ENCODE peak calls at places on chromosomes 6 and 20, in ten cellular contexts. C is heart right ventricle, G is activated B cell treated with CpG ODN at 0.5 μM for 24 hours, I is IMR-90, Y is right lobe of liver, J is GM12865, Q is HFF-Myc, L is body of pancreas, Z is neural crest cell, D is mammary epithelial cell. B is an unnamed sample.

GRCh38 chr20:50052550-50052949 is 60.4 kb downstream of the UBE2V1 start:
- DNase-seq in C (no peak), G (no peak), I (no peak), Y (no peak), J (no peak), Q (no peak), L (no peak), Z (no peak), D (no peak), B (no peak)

GRCh38 chr20:43953919-43954617 is 39.4 kb downstream of the TOX2 start:
- DNase-seq in C (no peak), G (no peak), I (peak), Y (no peak), J (peak), Q (no peak), L (no peak), Z (no peak), D (no peak), B (no peak)

GRCh38 chr6:4637691-4638433 is 138.3 kb upstream of the CDYL start:
- DNase-seq in C (no peak), G (no peak), I (peak), Y (no peak), J (peak), Q (no peak), L (no peak), Z (no peak), D (peak), B (no peak)

GRCh38 chr6:87494761-87495422 is 22.1 kb downstream of the SLC35A1 start:
- DNase-seq in C (no peak), G (no peak), I (no peak), Y (no peak), J (no peak), Q (no peak), L (no peak), Z (no peak), D (no peak), B (no peak)

GRCh38 chr20:9128586-9128985 is 59.7 kb downstream of the PLCB4 start:
- DNase-seq in C (no peak), G (no peak), I (no peak), Y (no peak), J (no peak), Q (no peak), L (no peak), Z (no peak), D (no peak), B (no peak)

GRCh38 chr20:31751126-31751525 is 12.0 kb downstream of the TPX2 start:
- DNase-seq in C (no peak), G (no peak), I (peak), Y (no peak), J (no peak), Q (no peak), L (no peak), Z (no peak), D (no peak), B (no peak)

GRCh38 chr6:69578366-69578890 is 218.4 kb downstream of the LMBRD1 start:
- DNase-seq in C (no peak), G (no peak), I (no peak), Y (no peak), J (no peak), Q (no peak), L (no peak), Z (no peak), D (no peak), B (no peak)

GRCh38 chr20:63926298-63926697 is 29.9 kb downstream of the UCKL1 start:
- DNase-seq in C (no peak), G (no peak), I (no peak), Y (no peak), J (no peak), Q (no peak), L (no peak), Z (no peak), D (no peak), B (no peak)

GRCh38 chr6:26420607-26421235 is 18.6 kb downstream of the BTN3A1 start:
- DNase-seq in C (peak), G (no peak), I (peak), Y (no peak), J (peak), Q (no peak), L (peak), Z (peak), D (peak), B (no peak)

GRCh38 chr20:38581013-38581412 is at the start of gene ADIG:
- DNase-seq in C (peak), G (no peak), I (no peak), Y (no peak), J (no peak), Q (no peak), L (peak), Z (no peak), D (peak), B (no peak)

GRCh38 chr6:163759542-163759941 is 345.0 kb downstream of the QKI start:
- DNase-seq in C (no peak), G (no peak), I (peak), Y (no peak), J (no peak), Q (no peak), L (no peak), Z (no peak), D (no peak), B (no peak)

GRCh38 chr6:116286773-116287358 is 7.1 kb upstream of the TSPYL1 start:
- DNase-seq in C (no peak), G (no peak), I (peak), Y (no peak), J (no peak), Q (no peak), L (no peak), Z (no peak), D (no peak), B (no peak)

GRCh38 chr20:59013959-59014608 is 5.1 kb upstream of the TUBB1 start:
- DNase-seq in C (no peak), G (no peak), I (peak), Y (no peak), J (no peak), Q (no peak), L (no peak), Z (no peak), D (no peak), B (peak)

GRCh38 chr20:37354210-37355195 is 8.6 kb downstream of the SRC start:
- DNase-seq in C (no peak), G (no peak), I (no peak), Y (no peak), J (no peak), Q (no peak), L (peak), Z (no peak), D (no peak), B (no peak)

GRCh38 chr20:34557936-34558319 is 590 bp upstream of the MAP1LC3A start:
- DNase-seq in C (no peak), G (no peak), I (no peak), Y (no peak), J (no peak), Q (no peak), L (no peak), Z (no peak), D (no peak), B (no peak)

GRCh38 chr6:81890846-81891245 is 138.4 kb upstream of the TENT5A start:
- DNase-seq in C (no peak), G (no peak), I (peak), Y (no peak), J (no peak), Q (no peak), L (no peak), Z (no peak), D (no peak), B (no peak)

GRCh38 chr6:80769101-80769500 is 662.6 kb downstream of the BCKDHB start:
- DNase-seq in C (no peak), G (no peak), I (peak), Y (no peak), J (no peak), Q (no peak), L (no peak), Z (no peak), D (no peak), B (no peak)

GRCh38 chr6:154511735-154512097 is 1.2 kb upstream of the CNKSR3 start:
- DNase-seq in C (no peak), G (no peak), I (no peak), Y (no peak), J (no peak), Q (no peak), L (peak), Z (no peak), D (no peak), B (no peak)

GRCh38 chr6:108648186-108648585 is 87.5 kb downstream of the FOXO3 start:
- DNase-seq in C (no peak), G (no peak), I (no peak), Y (no peak), J (no peak), Q (no peak), L (no peak), Z (no peak), D (no peak), B (no peak)

GRCh38 chr6:81075974-81076373 is 676.5 kb downstream of the TENT5A start:
- DNase-seq in C (no peak), G (no peak), I (peak), Y (no peak), J (peak), Q (no peak), L (no peak), Z (peak), D (no peak), B (no peak)

GRCh38 chr6:93581371-93581770 is 162.0 kb upstream of the EPHA7 start:
- DNase-seq in C (no peak), G (no peak), I (no peak), Y (no peak), J (no peak), Q (no peak), L (no peak), Z (no peak), D (no peak), B (no peak)

GRCh38 chr20:3222635-3223600 is 13.6 kb downstream of the ITPA start:
- DNase-seq in C (peak), G (peak), I (no peak), Y (no peak), J (peak), Q (no peak), L (peak), Z (no peak), D (no peak), B (no peak)

GRCh38 chr6:35085359-35086281 is 55.5 kb downstream of the TCP11 start:
- DNase-seq in C (no peak), G (no peak), I (no peak), Y (no peak), J (no peak), Q (no peak), L (no peak), Z (no peak), D (no peak), B (peak)

GRCh38 chr6:30682181-30683117 is 4.0 kb downstream of the PPP1R18 start:
- DNase-seq in C (peak), G (peak), I (peak), Y (peak), J (peak), Q (peak), L (peak), Z (no peak), D (peak), B (peak)

GRCh38 chr6:24802271-24803059 is 3.7 kb upstream of the ARMH2 start:
- DNase-seq in C (no peak), G (no peak), I (peak), Y (no peak), J (no peak), Q (no peak), L (no peak), Z (no peak), D (peak), B (no peak)

GRCh38 chr6:32796848-32797776 is 19.7 kb downstream of the HLA-DOB start:
- DNase-seq in C (peak), G (peak), I (peak), Y (peak), J (peak), Q (no peak), L (peak), Z (peak), D (peak), B (peak)

GRCh38 chr20:10978019-10978702 is 304.4 kb upstream of the JAG1 start:
- DNase-seq in C (no peak), G (no peak), I (no peak), Y (no peak), J (no peak), Q (no peak), L (no peak), Z (no peak), D (no peak), B (no peak)

GRCh38 chr20:10970109-10970508 is 296.3 kb upstream of the JAG1 start:
- DNase-seq in C (no peak), G (no peak), I (peak), Y (no peak), J (no peak), Q (no peak), L (no peak), Z (no peak), D (peak), B (no peak)

GRCh38 chr20:10971096-10971495 is 297.3 kb upstream of the JAG1 start:
- DNase-seq in C (no peak), G (no peak), I (no peak), Y (no peak), J (no peak), Q (no peak), L (no peak), Z (no peak), D (peak), B (no peak)

GRCh38 chr20:10972219-10972860 is 298.5 kb upstream of the JAG1 start:
- DNase-seq in C (no peak), G (no peak), I (no peak), Y (no peak), J (no peak), Q (no peak), L (peak), Z (no peak), D (no peak), B (no peak)
- TF ChIP-seq CTCF in C (no peak), G (no peak), I (no peak), Y (no peak), J (no peak), Q (peak), L (peak), Z (no peak), D (no peak), B (no peak)

DNA sequence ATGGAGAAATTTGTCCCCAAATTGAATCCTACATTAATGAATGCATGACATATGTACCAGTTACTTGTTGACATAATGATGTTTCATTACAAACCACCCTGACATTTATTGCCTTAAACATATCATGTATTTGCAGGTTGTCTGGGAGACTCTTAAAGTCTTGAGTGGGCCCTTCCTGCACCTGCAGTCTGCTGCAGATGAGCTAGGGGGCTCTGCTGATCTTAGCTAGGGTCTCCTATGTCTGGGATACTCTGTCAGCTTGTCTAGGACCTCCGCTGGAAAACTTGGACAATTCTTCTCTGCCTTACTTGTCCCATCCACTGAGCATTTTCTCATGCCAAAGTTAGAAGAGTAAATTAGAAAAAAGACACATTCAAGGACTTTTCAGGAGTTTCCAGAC is 581.6 kb downstream of the HAO1 start:
- DNase-seq in C (no peak), G (no peak), I (no peak), Y (no peak), J (no peak), Q (no peak), L (no peak), Z (no peak), D (no peak), B (no peak)
- TF ChIP-seq CTCF in C (no peak), G (no peak), I (no peak), Y (no peak), J (no peak), Q (peak), L (no peak), Z (no peak), D (no peak), B (no peak)

GRCh38 chr6:86273936-86274335 is 631.2 kb upstream of the SYNCRIP start:
- DNase-seq in C (no peak), G (no peak), I (no peak), Y (no peak), J (no peak), Q (no peak), L (no peak), Z (no peak), D (no peak), B (no peak)

DNA sequence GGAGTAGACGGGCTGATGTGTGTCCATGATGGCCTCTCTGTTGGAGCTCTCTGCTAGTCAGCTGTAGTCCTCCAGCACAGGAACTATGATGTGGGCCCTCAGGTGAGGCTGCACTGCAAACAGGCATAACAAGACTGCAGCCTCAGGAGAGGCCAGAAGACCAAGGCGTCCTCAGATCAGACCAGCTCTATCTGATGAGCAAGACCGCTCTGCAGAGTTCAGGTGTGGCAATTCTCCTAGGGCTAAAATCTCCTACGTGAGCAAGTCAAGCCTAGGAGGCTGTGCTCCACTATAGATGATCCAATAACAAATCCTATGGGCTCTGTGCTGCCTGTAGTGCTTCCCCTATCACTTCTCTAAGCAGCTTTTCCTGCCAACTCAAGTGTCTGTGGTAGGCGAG is 633.4 kb upstream of the SYNCRIP start:
- DNase-seq in C (no peak), G (no peak), I (no peak), Y (no peak), J (no peak), Q (no peak), L (no peak), Z (no peak), D (no peak), B (no peak)
- TF ChIP-seq CTCF in C (no peak), G (no peak), I (no peak), Y (no peak), J (no peak), Q (no peak), L (no peak), Z (no peak), D (no peak), B (no peak)

GRCh38 chr20:62056377-62056776 is 9.3 kb downstream of the TAF4 start:
- DNase-seq in C (no peak), G (no peak), I (no peak), Y (no peak), J (no peak), Q (no peak), L (no peak), Z (no peak), D (no peak), B (no peak)
- TF ChIP-seq CTCF in C (no peak), G (no peak), I (no peak), Y (no peak), J (no peak), Q (no peak), L (no peak), Z (no peak), D (no peak), B (no peak)

GRCh38 chr20:35699127-35699913 is at the start of the genes NFS1 and ROMO1:
- DNase-seq in C (peak), G (peak), I (peak), Y (peak), J (peak), Q (peak), L (peak), Z (peak), D (peak), B (peak)
- TF ChIP-seq CTCF in C (peak), G (no peak), I (peak), Y (peak), J (peak), Q (no peak), L (peak), Z (peak), D (no peak), B (peak)

DNA sequence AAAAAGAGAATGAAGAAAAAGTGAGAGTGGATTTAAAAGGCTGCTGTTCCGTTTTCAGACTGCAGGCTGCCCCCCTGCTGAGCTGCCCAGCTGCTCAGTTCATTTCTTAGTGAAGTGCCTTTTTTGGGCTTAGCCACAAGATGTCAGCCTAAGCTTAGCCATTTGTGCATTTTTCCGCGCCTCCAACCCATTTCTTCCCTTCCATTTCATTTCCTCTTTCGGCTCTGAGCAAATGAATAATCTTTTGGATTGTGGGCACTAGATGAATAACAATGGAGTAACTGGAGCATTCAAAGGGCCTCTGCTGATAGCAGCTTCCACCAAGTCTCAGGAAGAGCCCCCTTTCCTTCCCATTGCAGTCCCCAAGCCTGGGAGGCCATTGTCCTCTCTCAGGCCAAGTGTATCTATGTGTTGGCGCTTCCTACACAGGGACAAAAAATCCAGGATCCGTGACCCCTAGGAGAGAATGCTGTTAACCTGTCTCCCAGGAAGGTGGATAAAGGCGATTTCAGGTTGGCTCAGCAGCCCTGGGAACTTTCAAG is 83.5 kb upstream of the SPTLC3 start:
- DNase-seq in C (no peak), G (no peak), I (peak), Y (no peak), J (peak), Q (peak), L (peak), Z (peak), D (peak), B (peak)
- TF ChIP-seq CTCF in C (peak), G (no peak), I (peak), Y (peak), J (peak), Q (peak), L (peak), Z (peak), D (peak), B (peak)

B was measured in natural killer cell.